ENCODE peak calls at places on chromosomes 6 and 20, in nine cellular contexts. Q is D721Med, T is psoas muscle, H is fibroblast of the aortic adventitia, N is upper lobe of right lung, F is cardiac muscle cell, L is AG09309, O is foreskin fibroblast, A is neural crest cell. E is an unnamed sample.

GRCh38 chr20:63740501-63741353 is 1.2 kb downstream of the SLC2A4RG start:
- DNase-seq in Q (peak; percentile 83), T (peak; percentile 97), H (peak; percentile 94), N (peak; percentile 95), F (peak; percentile 84), L (peak; percentile 59), O (peak; percentile 97), A (peak; percentile 45), E (peak; percentile 65)

GRCh38 chr6:149364558-149364957 is 35.5 kb upstream of the SUMO4 start:
- DNase-seq in Q (no peak), T (no peak), H (peak; percentile 11), N (no peak), F (no peak), L (no peak), O (no peak), A (no peak), E (no peak)

GRCh38 chr20:32534661-32535240 is 50.4 kb downstream of the NOL4L start:
- DNase-seq in Q (no peak), T (no peak), H (no peak), N (no peak), F (no peak), L (no peak), O (no peak), A (no peak), E (no peak)

GRCh38 chr6:2891768-2892170 is 11.3 kb downstream of the SERPINB9 start:
- DNase-seq in Q (peak; percentile 37), T (no peak), H (no peak), N (no peak), F (no peak), L (no peak), O (no peak), A (no peak), E (no peak)

GRCh38 chr20:33765592-33765991 is 33.8 kb downstream of the ZNF341 start:
- DNase-seq in Q (no peak), T (no peak), H (no peak), N (no peak), F (no peak), L (no peak), O (no peak), A (no peak), E (no peak)

GRCh38 chr20:856361-856775 is 22.9 kb downstream of the FAM110A start:
- DNase-seq in Q (no peak), T (no peak), H (peak; percentile 70), N (peak; percentile 76), F (no peak), L (peak; percentile 46), O (peak; percentile 70), A (no peak), E (no peak)

GRCh38 chr20:34706912-34707784 is 3.0 kb downstream of the TP53INP2 start:
- DNase-seq in Q (no peak), T (peak; percentile 63), H (no peak), N (no peak), F (no peak), L (no peak), O (no peak), A (no peak), E (no peak)

GRCh38 chr6:159282351-159282750 is 113.2 kb downstream of the FNDC1 start:
- DNase-seq in Q (no peak), T (no peak), H (no peak), N (no peak), F (no peak), L (no peak), O (peak; percentile 4), A (no peak), E (no peak)

GRCh38 chr6:149862901-149863595 is 1.1 kb downstream of the LRP11 start:
- DNase-seq in Q (no peak), T (peak; percentile 85), H (peak; percentile 73), N (peak; percentile 89), F (peak; percentile 81), L (no peak), O (peak; percentile 90), A (peak; percentile 56), E (peak; percentile 62)

GRCh38 chr6:6915813-6916547 is 191.8 kb upstream of the RREB1 start:
- DNase-seq in Q (no peak), T (peak; percentile 80), H (peak; percentile 74), N (peak; percentile 73), F (no peak), L (peak; percentile 28), O (peak; percentile 64), A (no peak), E (no peak)
- TF ChIP-seq CTCF in Q (no peak), T (no peak), H (no peak), N (no peak), F (no peak), L (no peak), O (no peak), A (no peak), E (no peak)

GRCh38 chr20:46111836-46112212 is 6.3 kb upstream of the CD40 start:
- DNase-seq in Q (no peak), T (no peak), H (no peak), N (no peak), F (no peak), L (no peak), O (no peak), A (no peak), E (no peak)
- TF ChIP-seq CTCF in Q (no peak), T (no peak), H (no peak), N (no peak), F (no peak), L (no peak), O (no peak), A (no peak), E (no peak)

GRCh38 chr6:57190140-57190539 is 18.0 kb downstream of the BAG2 start:
- DNase-seq in Q (no peak), T (no peak), H (peak; percentile 75), N (no peak), F (no peak), L (no peak), O (peak; percentile 68), A (no peak), E (no peak)
- TF ChIP-seq CTCF in Q (peak; percentile 30), T (peak; percentile 29), H (peak; percentile 59), N (peak; percentile 21), F (peak; percentile 58), L (peak; percentile 49), O (peak; percentile 36), A (peak; percentile 52), E (no peak)

GRCh38 chr20:25692499-25692898 is 4.2 kb downstream of the ZNF337 start:
- DNase-seq in Q (no peak), T (no peak), H (peak; percentile 50), N (no peak), F (no peak), L (no peak), O (no peak), A (no peak), E (no peak)
- TF ChIP-seq CTCF in Q (peak; percentile 5), T (no peak), H (peak; percentile 53), N (no peak), F (no peak), L (no peak), O (no peak), A (no peak), E (no peak)

GRCh38 chr6:72856801-72857200 is 234.9 kb downstream of the KCNQ5 start:
- DNase-seq in Q (no peak), T (no peak), H (no peak), N (no peak), F (no peak), L (no peak), O (no peak), A (no peak), E (no peak)

GRCh38 chr6:72857791-72858190 is 235.9 kb downstream of the KCNQ5 start:
- DNase-seq in Q (no peak), T (no peak), H (peak; percentile 30), N (no peak), F (no peak), L (no peak), O (peak; percentile 44), A (no peak), E (no peak)

GRCh38 chr6:72850469-72850868 is 228.6 kb downstream of the KCNQ5 start:
- DNase-seq in Q (no peak), T (no peak), H (no peak), N (no peak), F (no peak), L (no peak), O (no peak), A (no peak), E (no peak)

GRCh38 chr6:72858204-72858603 is 236.3 kb downstream of the KCNQ5 start:
- DNase-seq in Q (no peak), T (no peak), H (no peak), N (no peak), F (no peak), L (no peak), O (no peak), A (no peak), E (no peak)

DNA sequence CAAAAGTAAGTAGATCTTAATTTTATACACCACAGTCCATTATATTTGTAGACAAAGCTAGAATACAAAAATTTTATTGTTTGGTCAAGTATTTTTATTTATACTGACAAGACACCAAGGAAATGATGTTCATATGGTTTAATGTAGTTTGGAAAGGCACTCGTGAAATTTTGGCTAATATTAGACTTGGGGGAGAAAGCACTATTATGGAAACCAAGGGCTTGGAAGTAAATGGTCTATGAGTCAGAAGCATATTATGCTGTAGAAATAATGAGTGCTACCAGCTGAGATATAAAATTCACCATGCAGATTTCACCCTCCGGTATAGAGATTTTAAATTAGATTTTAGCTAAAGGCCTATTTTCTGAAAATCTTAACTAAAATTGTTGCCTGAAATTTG is 233.6 kb downstream of the KCNQ5 start:
- DNase-seq in Q (no peak), T (no peak), H (no peak), N (no peak), F (no peak), L (no peak), O (peak; percentile 22), A (no peak), E (no peak)
- TF ChIP-seq CTCF in Q (no peak), T (no peak), H (no peak), N (no peak), F (no peak), L (no peak), O (no peak), A (no peak), E (no peak)

DNA sequence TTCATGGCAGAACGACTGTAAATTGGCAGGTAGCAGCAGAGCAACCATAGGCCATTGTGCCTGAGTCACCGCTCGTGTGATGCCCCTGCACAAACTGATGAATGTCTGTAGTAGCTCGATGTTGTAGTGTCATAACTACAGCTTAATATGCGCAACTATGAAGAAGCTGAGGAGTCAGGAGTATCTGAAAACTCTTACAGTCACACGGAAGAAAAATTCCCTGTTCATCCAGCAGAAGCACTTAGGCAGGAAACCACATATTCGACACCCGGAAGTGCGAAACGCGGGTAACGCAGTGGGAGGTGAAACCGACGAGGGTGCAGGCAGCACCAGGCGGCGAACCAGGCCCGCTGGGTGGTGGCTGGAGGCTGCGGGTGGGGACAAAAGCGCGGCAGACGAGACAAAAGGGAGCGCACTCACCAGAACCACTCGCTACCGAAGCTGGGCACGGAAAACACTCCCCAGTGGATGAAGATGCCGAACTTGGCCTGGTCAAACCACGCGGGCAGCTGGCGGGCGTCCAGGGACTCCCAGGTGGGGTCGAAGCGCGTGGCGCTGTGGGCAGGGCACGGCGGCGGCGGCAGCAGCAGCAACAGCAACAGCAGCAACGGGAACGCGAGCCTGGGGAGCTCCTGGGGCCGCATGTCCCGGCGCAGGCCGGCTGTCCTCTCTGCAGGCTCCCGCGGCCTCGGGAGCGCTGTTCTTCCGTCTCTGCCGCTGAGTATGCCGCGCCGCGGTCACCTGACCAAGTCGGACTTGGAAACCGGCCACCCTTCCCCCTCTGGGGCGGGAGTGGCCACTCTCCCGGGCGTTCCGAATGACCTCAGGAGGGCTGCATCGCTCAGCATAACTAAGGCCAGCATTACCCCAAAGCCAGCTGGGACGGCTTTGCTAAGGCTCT is at the start of gene FUCA2:
- DNase-seq in Q (no peak), T (peak; percentile 94), H (peak; percentile 90), N (peak; percentile 95), F (peak; percentile 90), L (peak; percentile 34), O (peak; percentile 97), A (peak; percentile 67), E (peak; percentile 77)
- TF ChIP-seq CTCF in Q (no peak), T (no peak), H (peak; percentile 17), N (no peak), F (no peak), L (peak; percentile 3), O (no peak), A (no peak), E (no peak)

E was measured in endothelial cell.